ENCODE peak calls at places on chromosomes 7 and 10, in seven cellular contexts. Y, K, J, C, G, M and D are unnamed samples.
A peak's percentile ranks its signal among the peaks of the same experiment; 100 is the strongest.

GRCh38 chr10:3758491-3758970 is 26.5 kb downstream of the KLF6 start:
- DNase-seq in Y (no peak), M (no peak), J (no peak), G (no peak), C (no peak), K (no peak), D (no peak)

GRCh38 chr10:92290837-92291609 is at the start of the genes CPEB3 and MARCHF5:
- DNase-seq in M (peak; percentile 96), K (peak; percentile 98), J (peak; percentile 93), C (peak; percentile 96), G (peak; percentile 83), Y (peak; percentile 98), D (peak; percentile 63)

GRCh38 chr10:282294-283139 is 147.3 kb downstream of the ZMYND11 start:
- DNase-seq in Y (no peak), M (no peak), C (peak; percentile 38), J (no peak), K (peak; percentile 66), G (no peak), D (no peak)

GRCh38 chr7:150362989-150363769 is 5.4 kb upstream of the REPIN1 start:
- DNase-seq in M (no peak), Y (no peak), J (no peak), K (no peak), C (no peak), G (no peak), D (no peak)

GRCh38 chr10:25453619-25454018 is 278.8 kb downstream of the GPR158 start:
- DNase-seq in Y (no peak), G (no peak), M (no peak), C (no peak), J (no peak), K (no peak), D (no peak)

GRCh38 chr7:42233939-42234338 is 3.1 kb downstream of the GLI3 start:
- DNase-seq in K (peak; percentile 51), C (no peak), J (no peak), M (no peak), G (no peak), Y (no peak), D (no peak)

GRCh38 chr7:83072576-83073517 is 89.8 kb downstream of the PCLO start:
- DNase-seq in Y (no peak), J (no peak), G (no peak), K (peak; percentile 49), C (peak; percentile 5), M (no peak), D (no peak)

GRCh38 chr10:80289451-80290287 is at the start of gene MAT1A:
- DNase-seq in K (peak; percentile 63), Y (no peak), G (no peak), M (no peak), J (no peak), C (peak; percentile 72), D (no peak)

GRCh38 chr7:90900640-90901353 is 304.7 kb downstream of the CDK14 start:
- DNase-seq in M (no peak), G (no peak), Y (no peak), J (no peak), C (no peak), K (no peak), D (no peak)

GRCh38 chr10:43254199-43254730 is 12.6 kb downstream of the RASGEF1A start:
- DNase-seq in Y (peak; percentile 60), J (peak; percentile 46), C (no peak), K (no peak), M (no peak), G (no peak), D (no peak)

GRCh38 chr7:148773344-148773743 is 74.6 kb downstream of the CUL1 start:
- DNase-seq in K (no peak), G (peak; percentile 12), Y (no peak), M (no peak), J (peak; percentile 9), C (no peak), D (no peak)

GRCh38 chr7:35839860-35840854 is 39.3 kb downstream of the SEPTIN7 start:
- DNase-seq in J (no peak), G (no peak), C (peak; percentile 23), K (peak; percentile 42), Y (no peak), M (no peak), D (peak; percentile 4)

GRCh38 chr10:132910186-132910880 is 32.0 kb downstream of the CFAP46 start:
- DNase-seq in C (no peak), G (no peak), K (no peak), M (no peak), J (no peak), Y (peak; percentile 24), D (no peak)

GRCh38 chr10:27745719-27746363 is at the start of gene MKX:
- DNase-seq in M (no peak), Y (peak; percentile 65), J (peak; percentile 89), C (no peak), K (peak; percentile 54), G (no peak), D (no peak)

GRCh38 chr7:1156782-1157535 is 3.0 kb downstream of the ZFAND2A start:
- DNase-seq in J (no peak), C (peak; percentile 25), G (peak; percentile 45), M (no peak), K (peak; percentile 54), Y (no peak), D (no peak)

GRCh38 chr7:149670288-149670687 is 103.1 kb downstream of the ZNF467 start:
- DNase-seq in M (no peak), G (no peak), K (no peak), C (peak; percentile 67), Y (no peak), J (no peak), D (no peak)

GRCh38 chr7:116542618-116543017 is 17.8 kb downstream of the CAV1 start:
- DNase-seq in G (no peak), Y (no peak), J (no peak), C (peak; percentile 16), K (peak; percentile 31), M (no peak), D (no peak)

GRCh38 chr7:115004121-115004520 is 82.2 kb downstream of the MDFIC start:
- DNase-seq in K (peak; percentile 95), M (no peak), C (peak; percentile 83), Y (no peak), J (no peak), G (no peak), D (no peak)

GRCh38 chr7:92313055-92313454 is 67.3 kb downstream of the ANKIB1 start:
- DNase-seq in Y (no peak), G (no peak), K (no peak), J (no peak), M (no peak), C (no peak), D (no peak)

GRCh38 chr7:70042533-70042932 is 444.3 kb downstream of the AUTS2 start:
- DNase-seq in G (peak; percentile 10), K (peak; percentile 3), C (no peak), J (no peak), M (no peak), Y (no peak), D (peak; percentile 13)
- TF ChIP-seq CTCF in G (peak; percentile 25), K (peak; percentile 19), C (no peak), J (no peak), M (peak; percentile 13), Y (peak; percentile 52), D (peak; percentile 40)

GRCh38 chr10:97356318-97356914 is 21.9 kb upstream of the FRAT2 start:
- DNase-seq in Y (no peak), M (no peak), G (no peak), C (no peak), J (no peak), K (no peak), D (no peak)
- TF ChIP-seq CTCF in Y (no peak), M (no peak), G (no peak), C (no peak), J (no peak), K (no peak), D (no peak)

DNA sequence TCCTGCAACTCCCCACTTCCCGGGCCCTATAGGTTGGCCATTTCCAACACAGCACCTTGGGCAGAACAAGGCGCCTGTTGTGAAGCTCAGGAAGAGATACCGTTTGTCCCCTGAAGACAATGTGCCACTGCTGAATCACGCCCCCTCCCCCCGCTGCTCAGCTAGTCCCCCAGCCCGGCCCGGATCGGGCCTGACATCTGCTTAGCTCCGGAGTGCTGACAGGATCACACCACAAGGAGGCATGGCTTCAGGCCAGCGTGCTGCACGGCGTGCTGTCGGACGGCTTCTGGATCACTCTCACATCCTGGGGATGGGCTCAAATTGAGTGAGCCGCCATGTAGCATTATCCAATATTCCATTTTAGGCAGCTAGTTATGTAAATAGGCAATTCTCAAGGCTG is 62.1 kb upstream of the EFCAB10 start:
- DNase-seq in M (no peak), Y (peak; percentile 77), C (no peak), K (no peak), G (no peak), J (peak; percentile 51), D (no peak)
- TF ChIP-seq CTCF in M (no peak), Y (peak; percentile 17), C (no peak), K (peak; percentile 22), G (no peak), J (peak; percentile 13), D (no peak)

GRCh38 chr10:110919349-110919931 is at the start of gene SHOC2:
- DNase-seq in K (peak; percentile 81), Y (peak; percentile 99), J (peak; percentile 95), G (no peak), C (no peak), M (peak; percentile 93), D (no peak)
- TF ChIP-seq CTCF in K (no peak), Y (peak; percentile 53), J (no peak), G (peak; percentile 15), C (peak; percentile 13), M (peak; percentile 39), D (no peak)

GRCh38 chr7:93461350-93461749 is 113.2 kb downstream of the CALCR start:
- DNase-seq in K (peak; percentile 10), G (no peak), J (no peak), C (peak; percentile 3), M (no peak), Y (no peak), D (no peak)
- TF ChIP-seq CTCF in K (no peak), G (no peak), J (no peak), C (peak; percentile 24), M (no peak), Y (no peak), D (peak; percentile 45)